ENCODE peak calls at places on chromosomes 13 and 19, in six cellular contexts. Y is choroid plexus epithelial cell; S is left ventricle myocardium inferior; V is kidney epithelial cell; J is CD8-positive, alpha-beta T cell; W is ovary. X is an unnamed sample.

GRCh38 chr19:19385900-19386339 is 19.6 kb upstream of the GATAD2A start:
- DNase-seq in J (peak; percentile 66), Y (peak; percentile 41), S (no peak), W (no peak), V (no peak), X (no peak)

GRCh38 chr13:32362574-32362973 is 47.3 kb downstream of the BRCA2 start:
- DNase-seq in V (no peak), Y (no peak), S (no peak), W (no peak), J (no peak), X (no peak)

GRCh38 chr19:20028611-20029010 is 10.7 kb downstream of the ZNF682 start:
- DNase-seq in W (no peak), Y (no peak), V (no peak), S (no peak), J (no peak), X (no peak)

GRCh38 chr13:75647126-75647784 is 11.1 kb downstream of the LMO7 start:
- DNase-seq in S (no peak), Y (no peak), W (no peak), V (no peak), J (no peak), X (no peak)

GRCh38 chr13:27967736-27968315 is 1.3 kb downstream of the CDX2 start:
- DNase-seq in S (no peak), Y (no peak), J (no peak), W (no peak), V (no peak), X (no peak)

GRCh38 chr13:111614613-111615012 is 294.2 kb downstream of the TEX29 start:
- DNase-seq in Y (no peak), S (no peak), V (no peak), W (no peak), J (no peak), X (no peak)

GRCh38 chr19:17455308-17455707 is 5.4 kb downstream of the NXNL1 start:
- DNase-seq in Y (no peak), J (no peak), V (no peak), W (no peak), S (no peak), X (no peak)

GRCh38 chr19:18520848-18521691 is 800 bp downstream of the ELL start:
- DNase-seq in S (peak; percentile 41), W (peak; percentile 76), Y (no peak), V (no peak), J (peak; percentile 37), X (no peak)

GRCh38 chr19:51203941-51204720 is 20.7 kb upstream of the CD33 start:
- DNase-seq in W (no peak), S (no peak), J (no peak), V (no peak), Y (no peak), X (no peak)

DNA sequence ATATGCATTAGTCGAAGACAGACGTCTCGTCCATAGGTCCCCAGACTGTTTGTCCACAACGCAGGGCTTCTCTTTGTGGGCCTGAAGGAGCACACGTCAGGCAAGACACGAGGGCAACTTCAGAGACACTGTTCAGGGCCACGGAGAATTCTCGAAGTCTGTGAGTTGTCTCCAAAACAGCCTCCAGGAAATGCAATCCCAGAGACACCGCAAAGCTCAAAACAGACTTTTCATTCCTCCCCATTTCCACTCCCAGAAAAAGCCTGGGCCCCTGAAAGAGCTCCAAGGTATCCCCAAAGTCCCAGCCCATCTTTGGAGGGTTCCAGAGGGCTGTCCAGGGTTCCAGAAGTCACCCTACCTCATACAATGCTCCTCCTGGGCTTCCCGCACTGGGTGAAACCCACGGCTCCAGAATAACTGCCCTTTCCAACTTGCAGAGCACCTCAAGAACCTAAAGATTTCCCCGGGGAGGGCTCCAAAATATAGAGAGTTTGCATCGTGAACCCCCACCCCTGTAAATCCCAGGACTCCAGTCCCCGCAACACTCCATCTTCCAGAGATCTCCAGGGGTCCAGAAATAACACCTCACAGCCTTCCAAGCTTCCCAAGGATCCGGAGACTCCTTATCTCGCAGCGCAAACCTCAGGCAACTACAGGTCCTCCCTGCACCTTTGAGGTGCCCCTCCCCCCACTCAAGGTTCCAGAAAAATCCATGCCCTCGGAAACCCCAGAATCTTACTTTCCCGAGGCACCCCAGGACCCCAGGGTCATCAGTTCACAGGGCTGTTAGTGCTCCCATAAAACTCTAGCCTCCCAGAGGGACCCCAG is 690 bp upstream of the FTL start:
- DNase-seq in V (no peak), Y (peak; percentile 75), W (peak; percentile 41), J (no peak), S (peak; percentile 30), X (no peak)
- H3K4me3 ChIP-seq in V (no peak overlapping the region), Y (peak overlapping the region; percentile 35), W (peak overlapping the region; percentile 30), J (peak overlapping the region; percentile 56), S (peak overlapping the region; percentile 88), X (peak overlapping the region; percentile 4)

GRCh38 chr19:45147835-45148676 is 12.7 kb downstream of the NKPD1 start:
- DNase-seq in W (no peak), S (no peak), Y (no peak), V (no peak), J (no peak), X (no peak)
- TF ChIP-seq CTCF in W (no peak), S (no peak), Y (peak; percentile 20), V (no peak), J (no peak), X (no peak)

DNA sequence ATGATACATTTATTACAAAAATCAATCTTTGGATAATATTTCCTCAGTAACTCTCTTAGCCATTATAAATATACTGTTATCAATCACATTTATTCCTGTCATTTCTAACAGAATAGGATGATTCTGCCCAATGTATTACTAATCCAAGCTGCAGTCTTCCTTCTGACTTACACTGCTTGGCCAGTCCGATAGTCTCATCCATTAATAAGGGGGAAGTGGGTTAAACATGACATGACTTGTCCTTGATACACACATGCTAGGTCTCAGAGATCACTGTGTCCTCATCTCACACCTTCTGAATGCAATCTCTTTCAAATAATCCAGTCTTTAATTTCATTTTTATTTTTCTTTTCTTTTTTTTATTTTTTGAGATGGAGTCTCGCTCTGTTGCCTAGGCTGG is 18.8 kb downstream of the SACS start:
- DNase-seq in W (no peak), Y (no peak), J (no peak), V (no peak), S (no peak), X (no peak)
- H3K4me3 ChIP-seq in W (no peak overlapping the region), Y (no peak overlapping the region), J (no peak overlapping the region), V (no peak overlapping the region), S (no peak overlapping the region), X (no peak overlapping the region)

DNA sequence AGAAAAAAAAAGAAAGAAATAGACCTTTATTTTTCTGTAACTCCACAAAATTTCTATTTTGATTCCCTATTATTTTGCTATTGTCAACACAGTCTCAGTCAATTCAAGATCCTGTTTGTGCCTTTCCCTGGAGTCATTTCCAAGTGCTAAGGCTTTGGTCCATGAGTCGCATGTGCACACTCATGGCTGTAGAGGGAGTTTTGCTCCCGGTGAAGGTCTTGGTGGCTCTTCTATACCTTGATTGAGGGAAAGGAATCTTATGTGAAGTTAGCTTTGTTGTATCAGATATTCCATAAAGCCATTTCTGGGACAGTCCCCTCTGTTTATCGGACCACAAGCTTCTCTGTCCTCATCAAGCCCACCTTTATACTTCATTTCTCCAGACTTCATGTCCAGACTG is 58.7 kb upstream of the ALOX5AP start:
- DNase-seq in V (no peak), Y (peak; percentile 68), W (no peak), S (no peak), J (no peak), X (no peak)
- TF ChIP-seq CTCF in V (peak; percentile 39), Y (peak; percentile 76), W (no peak), S (peak; percentile 23), J (no peak), X (peak; percentile 42)

X was measured in BJ.